ENCODE peak calls at places on chromosomes 16 and 17, in six cellular contexts. J is neuronal stem cell; I is HCT116; W is heart right ventricle; H is CD4-positive, alpha-beta memory T cell; M is left ventricle myocardium inferior. P is an unnamed sample.

GRCh38 chr16:57297856-57298255 is 13.4 kb upstream of the PLLP start:
- DNase-seq in J (no peak), I (no peak), W (no peak), H (peak; percentile 76), M (no peak), P (peak; percentile 52)

GRCh38 chr16:87550510-87550961 is 51.8 kb upstream of the JPH3 start:
- DNase-seq in J (peak; percentile 33), I (no peak), W (peak; percentile 57), H (peak; percentile 46), M (peak; percentile 46), P (peak; percentile 47)

GRCh38 chr17:59558953-59559352 is 6.5 kb upstream of the DHX40 start:
- DNase-seq in J (no peak), I (no peak), W (no peak), H (no peak), M (no peak), P (no peak)

GRCh38 chr17:39754161-39754957 is 16.6 kb downstream of the GRB7 start:
- DNase-seq in J (peak; percentile 83), I (peak; percentile 73), W (peak; percentile 93), H (peak; percentile 99), M (peak; percentile 91), P (peak; percentile 94)

GRCh38 chr16:79463839-79464238 is 136.7 kb downstream of the MAF start:
- DNase-seq in J (no peak), I (no peak), W (no peak), H (no peak), M (no peak), P (no peak)

GRCh38 chr16:68117884-68118283 is 32.7 kb downstream of the NFATC3 start:
- DNase-seq in J (no peak), I (no peak), W (no peak), H (no peak), M (no peak), P (peak; percentile 47)

GRCh38 chr16:81551141-81551808 is 106.7 kb downstream of the CMIP start:
- DNase-seq in J (no peak), I (no peak), W (no peak), H (no peak), M (no peak), P (no peak)

GRCh38 chr16:84234656-84235285 is 5.0 kb downstream of the KCNG4 start:
- DNase-seq in J (no peak), I (no peak), W (no peak), H (no peak), M (no peak), P (no peak)

GRCh38 chr16:82331397-82331796 is 161.4 kb upstream of the MPHOSPH6 start:
- DNase-seq in J (no peak), I (no peak), W (no peak), H (no peak), M (no peak), P (no peak)

GRCh38 chr16:72425571-72426341 is 253.8 kb upstream of the PMFBP1 start:
- DNase-seq in J (no peak), I (no peak), W (no peak), H (no peak), M (no peak), P (no peak)

GRCh38 chr17:76524598-76525512 is 12.7 kb downstream of the CYGB start:
- DNase-seq in J (no peak), I (no peak), W (peak; percentile 81), H (no peak), M (peak; percentile 81), P (no peak)

GRCh38 chr16:4679854-4680636 is 13.3 kb upstream of the NUDT16L1 start:
- DNase-seq in J (no peak), I (no peak), W (peak; percentile 74), H (no peak), M (peak; percentile 76), P (no peak)

GRCh38 chr16:16045311-16045710 is 95.9 kb downstream of the ABCC1 start:
- DNase-seq in J (no peak), I (no peak), W (no peak), H (no peak), M (no peak), P (no peak)

GRCh38 chr16:66610111-66610820 is 5.8 kb downstream of the CMTM3 start:
- DNase-seq in J (no peak), I (no peak), W (no peak), H (no peak), M (no peak), P (no peak)

GRCh38 chr16:1533443-1533951 is at the start of gene TMEM204:
- DNase-seq in J (no peak), I (no peak), W (peak; percentile 85), H (peak; percentile 48), M (peak; percentile 86), P (peak; percentile 33)

GRCh38 chr17:13405807-13406206 is 195.9 kb downstream of the HS3ST3A1 start:
- DNase-seq in J (no peak), I (no peak), W (no peak), H (no peak), M (no peak), P (no peak)

GRCh38 chr17:47682138-47682537 is 11.8 kb upstream of the TBKBP1 start:
- DNase-seq in J (no peak), I (no peak), W (no peak), H (no peak), M (no peak), P (no peak)

GRCh38 chr17:48012151-48012520 is 25.5 kb downstream of the COPZ2 start:
- DNase-seq in J (no peak), I (no peak), W (peak; percentile 52), H (peak; percentile 71), M (peak; percentile 26), P (peak; percentile 76)

GRCh38 chr17:63571632-63572310 is 21.5 kb downstream of the DCAF7 start:
- DNase-seq in J (no peak), I (no peak), W (no peak), H (no peak), M (no peak), P (no peak)

GRCh38 chr17:33220031-33220430 is 73.1 kb downstream of the ASIC2 start:
- DNase-seq in J (no peak), I (no peak), W (no peak), H (no peak), M (no peak), P (no peak)

GRCh38 chr17:7841622-7842379 is 7.8 kb downstream of the KDM6B start:
- DNase-seq in J (peak; percentile 94), I (peak; percentile 79), W (peak; percentile 92), H (peak; percentile 82), M (peak; percentile 91), P (peak; percentile 82)

GRCh38 chr16:30028438-30029093 is 2.5 kb downstream of the TLCD3B start:
- DNase-seq in J (peak; percentile 59), I (no peak), W (no peak), H (no peak), M (no peak), P (no peak)

GRCh38 chr16:69598045-69598444 is 32.3 kb downstream of the NFAT5 start:
- DNase-seq in J (no peak), I (no peak), W (no peak), H (no peak), M (no peak), P (no peak)

GRCh38 chr17:28724500-28725165 is 1.4 kb downstream of the TLCD1 start:
- DNase-seq in J (no peak), I (no peak), W (no peak), H (no peak), M (no peak), P (no peak)
- H3K4me1 ChIP-seq in J (peaks cover 28% of the 10 kb centered on the region), I (peaks cover 37% of the 10 kb centered on the region), W (peaks cover 61% of the 10 kb centered on the region), H (peaks cover 60% of the 10 kb centered on the region), M (peaks cover 77% of the 10 kb centered on the region), P (peaks cover 61% of the 10 kb centered on the region)

GRCh38 chr17:21292867-21293845 is 8.6 kb downstream of the MAP2K3 start:
- DNase-seq in J (no peak), I (no peak), W (no peak), H (no peak), M (no peak), P (no peak)
- H3K9me3 ChIP-seq in J (no peaks in the 10 kb centered on the region), I (peaks cover 3% of the 10 kb centered on the region), W (no peaks in the 10 kb centered on the region), H (no peaks in the 10 kb centered on the region), M (no peaks in the 10 kb centered on the region), P (no peaks in the 10 kb centered on the region)

GRCh38 chr17:57279432-57279831 is 23.1 kb downstream of the MSI2 start:
- DNase-seq in J (no peak), I (no peak), W (no peak), H (no peak), M (no peak), P (no peak)

GRCh38 chr17:57284583-57284982 is 28.3 kb downstream of the MSI2 start:
- DNase-seq in J (no peak), I (no peak), W (no peak), H (peak; percentile 13), M (no peak), P (no peak)

GRCh38 chr17:57284984-57285646 is 28.8 kb downstream of the MSI2 start:
- DNase-seq in J (peak; percentile 45), I (no peak), W (no peak), H (peak; percentile 21), M (no peak), P (no peak)

GRCh38 chr17:57283203-57283971 is 27.1 kb downstream of the MSI2 start:
- DNase-seq in J (no peak), I (no peak), W (no peak), H (no peak), M (no peak), P (no peak)

DNA sequence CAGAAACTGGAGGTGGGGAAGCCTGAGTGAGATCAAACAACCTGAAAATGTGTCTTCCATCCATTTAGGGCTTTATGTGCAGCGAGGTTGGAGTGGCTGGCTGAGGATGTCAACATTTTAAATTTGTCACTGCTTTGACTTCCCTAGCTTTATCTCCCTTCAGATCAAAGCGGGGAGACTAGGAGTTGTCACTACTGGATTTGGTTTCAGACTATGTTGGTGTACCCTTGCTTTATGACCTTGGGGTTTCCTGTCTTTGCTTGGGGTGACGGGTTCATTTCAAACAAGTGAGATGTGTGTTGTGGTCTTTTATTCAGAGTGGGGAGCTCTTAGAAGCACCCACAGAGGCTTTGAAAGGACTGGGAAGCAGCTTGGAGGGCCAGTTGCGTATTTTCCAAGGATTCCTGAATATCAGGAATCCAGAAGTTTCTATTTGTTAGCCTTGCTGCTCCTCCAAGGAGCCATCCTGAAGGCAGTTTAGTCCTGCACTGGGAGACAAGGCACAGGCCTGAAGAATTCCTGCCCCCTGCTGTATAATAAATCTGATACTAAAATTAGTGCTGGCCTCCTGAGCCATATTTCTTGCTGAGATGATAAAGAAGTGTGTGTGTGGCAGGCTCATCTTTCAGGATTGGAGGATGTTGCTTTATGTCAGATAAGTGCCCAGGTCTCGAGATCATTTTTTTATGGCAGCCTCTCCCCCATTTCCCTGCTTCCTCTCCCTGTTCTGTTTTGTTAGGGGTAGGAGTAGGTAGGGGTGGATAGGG is 25.7 kb downstream of the MSI2 start:
- DNase-seq in J (no peak), I (no peak), W (no peak), H (peak; percentile 38), M (no peak), P (no peak)
- H3K27ac ChIP-seq in J (no peak overlapping the region), I (no peak overlapping the region), W (peak overlapping the region; percentile 41), H (no peak overlapping the region), M (peak overlapping the region; percentile 55), P (no peak overlapping the region)

DNA sequence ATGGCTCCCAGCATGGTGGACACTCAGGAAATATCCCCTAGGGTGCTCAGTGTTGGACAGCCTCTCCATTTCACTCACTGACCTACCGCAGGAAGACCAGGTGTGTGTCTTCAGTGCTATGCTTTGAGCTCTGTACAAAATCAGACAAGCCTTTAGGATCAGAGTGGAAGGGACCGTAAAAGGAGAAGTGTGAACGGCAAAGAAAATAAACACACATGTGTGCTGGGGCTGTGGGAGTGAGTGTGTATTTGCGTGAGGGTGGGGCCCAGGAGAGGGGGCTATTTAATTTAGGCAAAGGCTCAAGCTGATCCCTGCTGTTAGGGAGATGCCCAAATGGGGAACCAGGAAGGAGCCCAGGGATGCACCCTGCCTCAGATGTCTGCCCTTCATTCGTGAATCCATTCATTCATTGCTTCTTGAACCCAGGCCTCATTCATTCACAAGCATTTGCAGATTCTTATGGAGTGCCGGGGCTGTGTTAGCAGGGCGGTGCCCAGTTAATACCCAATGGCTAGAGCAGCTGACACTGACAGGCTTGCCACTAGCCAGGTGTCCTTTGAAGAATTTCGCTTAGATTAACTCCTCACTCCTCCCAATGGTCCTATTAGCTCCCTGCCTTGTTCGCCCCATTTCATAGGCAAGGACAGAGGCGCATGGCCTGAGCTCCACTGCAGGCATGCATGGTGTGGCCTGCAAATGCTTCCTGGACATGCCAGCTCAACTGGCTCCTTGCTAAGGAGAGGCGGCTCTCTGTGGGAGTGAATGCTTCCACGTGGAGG is 296.7 kb upstream of the FOXF1 start:
- DNase-seq in J (no peak), I (no peak), W (no peak), H (no peak), M (no peak), P (no peak)
- H3K4me1 ChIP-seq in J (no peaks in the 10 kb centered on the region), I (peaks cover 4% of the 10 kb centered on the region), W (peaks cover 14% of the 10 kb centered on the region), H (no peaks in the 10 kb centered on the region), M (peaks cover 17% of the 10 kb centered on the region), P (no peaks in the 10 kb centered on the region)